ENCODE peak calls at places on chromosomes 7 and 10, in eight cellular contexts. P, U, A, C, I, L, D and R are unnamed samples.

GRCh38 chr7:54349259-54349658 is 192.9 kb upstream of the VSTM2A start:
- DNase-seq in P (no peak), U (no peak), A (no peak), C (peak), I (no peak), L (no peak), D (no peak), R (no peak)

GRCh38 chr7:142012825-142013506 is 17.3 kb downstream of the MGAM start:
- DNase-seq in P (no peak), U (no peak), A (peak), C (peak), I (no peak), L (no peak), D (no peak), R (no peak)

GRCh38 chr10:132889091-132889490 is 53.3 kb downstream of the CFAP46 start:
- DNase-seq in P (peak), U (no peak), A (peak), C (peak), I (no peak), L (no peak), D (no peak), R (no peak)

GRCh38 chr10:21048086-21048485 is 151.0 kb upstream of the NEBL start:
- DNase-seq in P (no peak), U (no peak), A (peak), C (peak), I (no peak), L (no peak), D (no peak), R (no peak)

GRCh38 chr10:88981435-88981834 is 9.2 kb upstream of the FAS start:
- DNase-seq in P (no peak), U (no peak), A (no peak), C (no peak), I (no peak), L (no peak), D (no peak), R (no peak)

GRCh38 chr7:43071604-43072003 is 40.8 kb upstream of the HECW1 start:
- DNase-seq in P (no peak), U (no peak), A (peak), C (peak), I (peak), L (no peak), D (no peak), R (peak)

GRCh38 chr7:151454306-151454705 is 14.4 kb upstream of the CRYGN start:
- DNase-seq in P (no peak), U (no peak), A (no peak), C (no peak), I (no peak), L (no peak), D (no peak), R (peak)

GRCh38 chr7:77479536-77480088 is 57.5 kb upstream of the PTPN12 start:
- DNase-seq in P (no peak), U (no peak), A (peak), C (no peak), I (no peak), L (no peak), D (no peak), R (no peak)

GRCh38 chr7:69599211-69599878 is 1.1 kb downstream of the AUTS2 start:
- DNase-seq in P (peak), U (peak), A (peak), C (no peak), I (peak), L (no peak), D (no peak), R (no peak)

GRCh38 chr7:2969398-2970306 is 74.0 kb downstream of the CARD11 start:
- DNase-seq in P (peak), U (no peak), A (no peak), C (no peak), I (no peak), L (no peak), D (no peak), R (no peak)

GRCh38 chr10:108653466-108653865 is 1269.8 kb downstream of the XPNPEP1 start:
- DNase-seq in P (no peak), U (no peak), A (no peak), C (no peak), I (no peak), L (no peak), D (no peak), R (no peak)

GRCh38 chr10:73855413-73855812 is 18.9 kb downstream of the CAMK2G start:
- DNase-seq in P (peak), U (no peak), A (no peak), C (no peak), I (no peak), L (no peak), D (no peak), R (no peak)

GRCh38 chr7:146096994-146097393 is 19.6 kb upstream of the CNTNAP2 start:
- DNase-seq in P (no peak), U (no peak), A (no peak), C (no peak), I (no peak), L (no peak), D (no peak), R (no peak)

GRCh38 chr10:97539523-97540200 is 32.9 kb upstream of the ANKRD2 start:
- DNase-seq in P (peak), U (peak), A (no peak), C (peak), I (no peak), L (no peak), D (no peak), R (peak)

GRCh38 chr7:3028767-3029111 is 14.9 kb downstream of the CARD11 start:
- DNase-seq in P (no peak), U (no peak), A (no peak), C (no peak), I (no peak), L (no peak), D (no peak), R (no peak)

GRCh38 chr7:111855161-111855841 is 293.0 kb upstream of the IMMP2L start:
- DNase-seq in P (no peak), U (no peak), A (peak), C (peak), I (peak), L (no peak), D (peak), R (peak)

GRCh38 chr10:88080213-88080612 is 216.8 kb downstream of the PTEN start:
- DNase-seq in P (no peak), U (no peak), A (peak), C (peak), I (peak), L (no peak), D (no peak), R (peak)

GRCh38 chr10:46301056-46301645 is 14.4 kb downstream of the ANTXRL start:
- DNase-seq in P (peak), U (no peak), A (no peak), C (no peak), I (no peak), L (no peak), D (no peak), R (no peak)

GRCh38 chr7:51316262-51316665 is 345 bp downstream of the COBL start:
- DNase-seq in P (peak), U (no peak), A (peak), C (no peak), I (no peak), L (no peak), D (no peak), R (no peak)

GRCh38 chr7:158749396-158749795 is 44.8 kb upstream of the NCAPG2 start:
- DNase-seq in P (no peak), U (no peak), A (no peak), C (no peak), I (no peak), L (no peak), D (no peak), R (no peak)

GRCh38 chr10:35735412-35735811 is 93.3 kb upstream of the FZD8 start:
- DNase-seq in P (no peak), U (no peak), A (peak), C (peak), I (no peak), L (no peak), D (no peak), R (peak)

GRCh38 chr10:31362023-31362641 is 43.1 kb downstream of the ZEB1 start:
- DNase-seq in P (no peak), U (no peak), A (no peak), C (no peak), I (no peak), L (no peak), D (no peak), R (no peak)

GRCh38 chr7:140160308-140160707 is 16.5 kb downstream of the KDM7A start:
- DNase-seq in P (no peak), U (no peak), A (no peak), C (no peak), I (no peak), L (no peak), D (no peak), R (no peak)

GRCh38 chr7:140153666-140154161 is 23.1 kb downstream of the KDM7A start:
- DNase-seq in P (no peak), U (no peak), A (no peak), C (no peak), I (peak), L (no peak), D (no peak), R (no peak)

GRCh38 chr7:140159487-140159886 is 17.3 kb downstream of the KDM7A start:
- DNase-seq in P (no peak), U (no peak), A (no peak), C (peak), I (no peak), L (no peak), D (no peak), R (no peak)

GRCh38 chr7:140155428-140155827 is 21.4 kb downstream of the KDM7A start:
- DNase-seq in P (no peak), U (no peak), A (no peak), C (no peak), I (no peak), L (no peak), D (no peak), R (no peak)

DNA sequence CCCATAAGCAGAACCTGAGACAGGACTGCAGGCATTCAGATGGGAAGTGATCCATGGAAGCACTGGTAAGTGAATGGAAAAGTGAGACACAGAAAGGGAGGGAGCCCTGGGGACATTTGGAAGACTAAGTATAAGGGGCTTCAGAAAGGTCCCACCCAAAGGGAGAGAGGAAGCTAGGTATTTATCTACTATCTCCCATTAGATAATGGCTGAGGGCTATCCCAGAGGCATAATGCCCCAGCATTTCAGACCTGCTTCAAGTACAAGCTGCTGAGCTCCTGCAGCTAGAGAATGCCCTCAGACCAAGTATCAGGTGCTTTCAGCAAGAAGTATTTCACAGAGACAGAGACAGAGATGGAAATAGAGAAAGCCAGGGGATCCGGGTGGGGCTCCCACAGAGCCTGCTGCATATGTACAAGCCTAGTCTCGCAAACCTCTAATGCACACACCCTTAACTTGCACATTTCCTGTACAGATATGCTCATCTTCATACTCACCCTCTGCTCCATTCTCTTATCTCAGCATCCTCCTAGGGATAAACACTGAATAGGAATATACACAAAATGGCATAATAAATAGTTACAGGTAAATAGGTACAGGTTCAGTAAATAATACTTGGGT is 20.2 kb downstream of the KDM7A start:
- DNase-seq in P (no peak), U (no peak), A (no peak), C (no peak), I (no peak), L (no peak), D (no peak), R (no peak)
- H3K4me3 ChIP-seq in P (no peak), U (no peak), A (no peak), C (no peak), I (no peak), L (no peak), D (no peak), R (no peak)

GRCh38 chr7:75762350-75762917 is 9.6 kb downstream of the CCL26 start:
- DNase-seq in P (no peak), U (no peak), A (peak), C (peak), I (peak), L (no peak), D (no peak), R (peak)
- TF ChIP-seq CTCF in P (peak), U (peak), A (peak), C (peak), I (peak), L (peak), D (peak), R (peak)

DNA sequence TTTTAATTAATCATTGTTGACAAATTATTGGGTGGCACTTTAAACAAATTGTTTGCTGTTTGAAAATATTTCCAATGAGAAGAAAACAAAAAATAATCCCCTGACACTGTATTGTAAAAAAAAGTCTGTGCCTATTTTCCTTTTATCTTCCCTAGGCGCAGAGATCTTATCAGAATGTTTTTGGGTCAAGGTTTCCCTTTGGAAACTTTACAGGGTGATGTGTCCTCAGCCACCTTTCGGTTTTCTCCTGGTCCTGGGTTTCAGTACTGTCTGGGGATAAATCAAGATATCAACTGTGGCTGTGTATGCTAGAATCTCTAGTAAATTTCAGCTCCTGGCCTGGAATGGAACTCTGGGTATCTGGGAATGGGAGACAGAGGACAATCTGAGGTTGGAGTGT is 1.4 kb downstream of the ZNF107 start:
- DNase-seq in P (no peak), U (no peak), A (no peak), C (no peak), I (no peak), L (no peak), D (no peak), R (no peak)
- H3K4me3 ChIP-seq in P (no peak), U (no peak), A (no peak), C (no peak), I (peak), L (no peak), D (peak), R (no peak)

GRCh38 chr10:34079702-34080484 is 735.2 kb downstream of the PARD3 start:
- DNase-seq in P (no peak), U (no peak), A (no peak), C (no peak), I (no peak), L (no peak), D (no peak), R (no peak)

GRCh38 chr10:34075269-34075926 is 739.7 kb downstream of the PARD3 start:
- DNase-seq in P (peak), U (no peak), A (no peak), C (no peak), I (no peak), L (no peak), D (no peak), R (peak)

GRCh38 chr10:34076443-34076842 is 738.7 kb downstream of the PARD3 start:
- DNase-seq in P (no peak), U (no peak), A (no peak), C (no peak), I (no peak), L (no peak), D (no peak), R (no peak)

GRCh38 chr10:34078798-34079470 is 736.2 kb downstream of the PARD3 start:
- DNase-seq in P (peak), U (peak), A (no peak), C (peak), I (no peak), L (no peak), D (no peak), R (no peak)

DNA sequence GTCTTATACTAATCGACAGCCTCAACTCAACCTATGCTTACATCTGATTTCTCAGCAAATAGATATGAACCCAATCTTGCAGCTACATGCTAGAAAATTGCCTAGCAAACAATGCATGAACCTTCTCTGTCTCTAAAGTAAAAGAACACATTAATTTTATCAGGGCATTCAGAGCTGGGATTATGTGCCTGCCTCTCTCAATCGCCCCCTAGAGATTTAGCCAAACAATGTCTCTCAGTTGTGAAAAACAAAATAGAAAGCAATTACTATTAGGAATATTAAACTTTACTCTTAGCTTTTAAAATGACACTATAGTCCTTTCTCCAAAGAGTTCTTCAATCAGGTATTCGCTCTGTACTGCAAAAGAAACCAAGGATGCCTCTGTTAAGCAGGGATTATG is 737.1 kb downstream of the PARD3 start:
- DNase-seq in P (no peak), U (no peak), A (no peak), C (no peak), I (no peak), L (no peak), D (no peak), R (no peak)
- TF ChIP-seq CTCF in P (no peak), U (no peak), A (no peak), C (peak), I (no peak), L (no peak), D (peak), R (no peak)

DNA sequence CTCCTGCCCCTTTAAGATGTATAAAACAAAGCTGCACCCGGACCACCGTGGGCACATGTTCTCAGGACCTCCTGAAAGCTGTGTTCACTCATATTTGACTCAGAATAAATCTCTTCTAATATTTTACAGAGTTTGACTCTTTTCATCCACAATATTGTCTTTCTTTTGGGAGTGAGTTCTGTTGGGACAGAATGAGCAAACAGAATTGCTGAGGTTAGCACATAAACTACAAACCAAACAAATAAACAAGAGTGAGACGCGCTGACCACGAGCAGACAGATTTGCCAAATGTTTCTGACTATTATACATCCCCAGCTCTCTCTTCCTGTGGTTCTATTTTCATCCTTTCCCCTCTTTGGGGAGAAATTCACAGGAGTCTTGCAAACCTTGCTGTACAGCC is 526.7 kb downstream of the CALN1 start:
- DNase-seq in P (no peak), U (no peak), A (no peak), C (no peak), I (no peak), L (no peak), D (no peak), R (no peak)
- H3K4me3 ChIP-seq in P (no peak), U (no peak), A (no peak), C (no peak), I (no peak), L (no peak), D (no peak), R (no peak)

GRCh38 chr10:4541292-4541691 is 284.7 kb upstream of the AKR1E2 start:
- DNase-seq in P (no peak), U (no peak), A (peak), C (peak), I (no peak), L (no peak), D (peak), R (peak)
- TF ChIP-seq CTCF in P (no peak), U (no peak), A (no peak), C (peak), I (no peak), L (no peak), D (peak), R (peak)